ENCODE peak calls at places on chromosomes 13 and 19, in eight cellular contexts. A is MG63, O is adrenal gland, I is GM23338, Z is osteoblast, X is right cardiac atrium, H is hepatocyte, E is ovary. C is an unnamed sample.
A peak's percentile ranks its signal among the peaks of the same experiment; 100 is the strongest.

GRCh38 chr13:74820809-74821208 is 661.2 kb downstream of the TBC1D4 start:
- DNase-seq in A (no peak), O (no peak), I (peak; percentile 23), Z (no peak), X (no peak), H (no peak), E (no peak), C (no peak)

GRCh38 chr13:99484405-99484981 is 16.8 kb upstream of the TM9SF2 start:
- DNase-seq in A (no peak), O (no peak), I (no peak), Z (no peak), X (no peak), H (no peak), E (no peak), C (no peak)

GRCh38 chr13:44506251-44506650 is 69.9 kb downstream of the TSC22D1 start:
- DNase-seq in A (no peak), O (no peak), I (no peak), Z (no peak), X (no peak), H (no peak), E (no peak), C (no peak)

GRCh38 chr13:22134261-22134660 is 463.4 kb downstream of the FGF9 start:
- DNase-seq in A (no peak), O (no peak), I (no peak), Z (no peak), X (no peak), H (no peak), E (no peak), C (no peak)

GRCh38 chr13:95137096-95137495 is 164.2 kb downstream of the ABCC4 start:
- DNase-seq in A (no peak), O (no peak), I (no peak), Z (peak; percentile 57), X (no peak), H (no peak), E (no peak), C (no peak)

GRCh38 chr13:18993884-18994660 is 187.6 kb downstream of the TUBA3C start:
- DNase-seq in A (peak; percentile 49), O (no peak), I (no peak), Z (no peak), X (no peak), H (no peak), E (no peak), C (no peak)

GRCh38 chr13:112983428-112984196 is 14.6 kb downstream of the MCF2L start:
- DNase-seq in A (no peak), O (peak; percentile 56), I (no peak), Z (no peak), X (peak; percentile 75), H (peak; percentile 83), E (no peak), C (no peak)

GRCh38 chr13:98393873-98394272 is 183.0 kb downstream of the STK24 start:
- DNase-seq in A (peak; percentile 52), O (no peak), I (no peak), Z (peak; percentile 74), X (no peak), H (no peak), E (no peak), C (no peak)

GRCh38 chr13:24033527-24034302 is 126.8 kb upstream of the SPATA13 start:
- DNase-seq in A (no peak), O (no peak), I (no peak), Z (peak; percentile 72), X (no peak), H (no peak), E (no peak), C (no peak)

GRCh38 chr13:53683608-53684007 is 655.0 kb downstream of the OLFM4 start:
- DNase-seq in A (no peak), O (no peak), I (no peak), Z (no peak), X (no peak), H (no peak), E (no peak), C (no peak)

GRCh38 chr13:24215732-24216131 is 55.2 kb downstream of the SPATA13 start:
- DNase-seq in A (peak; percentile 64), O (peak; percentile 78), I (no peak), Z (no peak), X (no peak), H (no peak), E (peak; percentile 46), C (peak; percentile 31)

GRCh38 chr13:109010912-109011311 is 381.5 kb downstream of the MYO16 start:
- DNase-seq in A (no peak), O (no peak), I (peak; percentile 60), Z (no peak), X (no peak), H (no peak), E (no peak), C (peak; percentile 15)

GRCh38 chr19:14519860-14520407 is 1.7 kb upstream of the DNAJB1 start:
- DNase-seq in A (peak; percentile 90), O (peak; percentile 79), I (no peak), Z (peak; percentile 87), X (no peak), H (no peak), E (peak; percentile 33), C (no peak)

GRCh38 chr13:39394811-39395685 is 207.9 kb downstream of the LHFPL6 start:
- DNase-seq in A (no peak), O (peak; percentile 28), I (no peak), Z (no peak), X (peak; percentile 66), H (no peak), E (no peak), C (no peak)

GRCh38 chr19:48874309-48875135 is 2.3 kb downstream of the PPP1R15A start:
- DNase-seq in A (peak; percentile 81), O (peak; percentile 61), I (no peak), Z (peak; percentile 60), X (peak; percentile 74), H (no peak), E (peak; percentile 57), C (peak; percentile 1)

GRCh38 chr13:20609145-20609544 is 42.2 kb downstream of the IFT88 start:
- DNase-seq in A (peak; percentile 72), O (no peak), I (no peak), Z (peak; percentile 82), X (no peak), H (no peak), E (no peak), C (no peak)

GRCh38 chr13:91017031-91017668 is 330.3 kb upstream of the MIR17HG start:
- DNase-seq in A (peak; percentile 30), O (peak; percentile 22), I (peak; percentile 64), Z (peak; percentile 86), X (no peak), H (peak; percentile 67), E (no peak), C (peak; percentile 66)

GRCh38 chr13:50123002-50123401 is 107.8 kb downstream of the KCNRG start:
- DNase-seq in A (no peak), O (no peak), I (no peak), Z (no peak), X (no peak), H (no peak), E (no peak), C (no peak)
- H3K27me3 ChIP-seq in A (no peaks in the 10 kb centered on the region), O (no peaks in the 10 kb centered on the region), I (peaks cover 79% of the 10 kb centered on the region), Z (no peaks in the 10 kb centered on the region), X (no peaks in the 10 kb centered on the region), H (peaks cover 15% of the 10 kb centered on the region), E (no peaks in the 10 kb centered on the region), C (peaks cover 86% of the 10 kb centered on the region)

GRCh38 chr19:18795540-18795939 is 4.4 kb upstream of the COMP start:
- DNase-seq in A (peak; percentile 48), O (no peak), I (peak; percentile 55), Z (peak; percentile 94), X (peak; percentile 81), H (peak; percentile 67), E (no peak), C (peak; percentile 64)

GRCh38 chr19:18798384-18799352 is 7.6 kb upstream of the COMP start:
- DNase-seq in A (no peak), O (no peak), I (peak; percentile 75), Z (peak; percentile 36), X (no peak), H (peak; percentile 81), E (no peak), C (peak; percentile 34)

GRCh38 chr19:18794692-18795091 is 3.6 kb upstream of the COMP start:
- DNase-seq in A (no peak), O (no peak), I (no peak), Z (peak; percentile 2), X (no peak), H (no peak), E (no peak), C (no peak)

GRCh38 chr19:18794029-18794313 is 2.9 kb upstream of the COMP start:
- DNase-seq in A (no peak), O (no peak), I (no peak), Z (no peak), X (no peak), H (no peak), E (no peak), C (no peak)

DNA sequence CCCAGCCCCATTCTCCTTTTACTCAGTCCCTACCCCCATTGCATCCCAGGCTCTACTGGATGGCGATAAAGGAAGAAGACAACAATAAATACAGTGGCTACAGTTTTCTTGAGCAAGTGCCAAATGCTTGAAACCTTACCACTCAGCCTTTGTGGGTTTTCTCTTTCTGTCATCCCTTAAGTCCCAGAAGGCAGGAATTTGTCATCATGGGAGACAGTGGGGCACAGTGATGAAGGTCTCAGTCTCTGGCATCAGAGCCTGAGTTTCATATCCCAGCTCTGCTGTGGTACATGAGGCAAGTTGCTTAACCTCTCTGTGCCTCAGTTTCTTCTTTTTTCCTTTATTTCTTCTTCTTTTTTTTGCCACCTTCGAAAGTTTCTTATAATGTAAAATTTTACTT is 5.1 kb upstream of the COMP start:
- DNase-seq in A (no peak), O (no peak), I (no peak), Z (peak; percentile 32), X (no peak), H (no peak), E (no peak), C (no peak)
- H3K27me3 ChIP-seq in A (peaks cover 9% of the 10 kb centered on the region), O (peaks cover 32% of the 10 kb centered on the region), I (peaks cover 91% of the 10 kb centered on the region), Z (peaks cover 43% of the 10 kb centered on the region), X (no peaks in the 10 kb centered on the region), H (peaks cover 25% of the 10 kb centered on the region), E (no peaks in the 10 kb centered on the region), C (peaks cover 100% of the 10 kb centered on the region)

GRCh38 chr19:11256189-11256588 is 6.1 kb downstream of the DOCK6 start:
- DNase-seq in A (no peak), O (no peak), I (no peak), Z (peak; percentile 70), X (peak; percentile 87), H (peak; percentile 59), E (peak; percentile 83), C (no peak)
- H3K27me3 ChIP-seq in A (no peaks in the 10 kb centered on the region), O (no peaks in the 10 kb centered on the region), I (no peaks in the 10 kb centered on the region), Z (no peaks in the 10 kb centered on the region), X (no peaks in the 10 kb centered on the region), H (no peaks in the 10 kb centered on the region), E (no peaks in the 10 kb centered on the region), C (no peaks in the 10 kb centered on the region)

GRCh38 chr19:29751932-29752331 is 36.9 kb upstream of the C19orf12 start:
- DNase-seq in A (no peak), O (no peak), I (no peak), Z (no peak), X (no peak), H (no peak), E (no peak), C (no peak)

GRCh38 chr19:29752450-29753025 is 37.5 kb upstream of the C19orf12 start:
- DNase-seq in A (peak; percentile 53), O (peak; percentile 67), I (no peak), Z (peak; percentile 60), X (no peak), H (no peak), E (no peak), C (no peak)

GRCh38 chr19:29748996-29749395 is 33.9 kb upstream of the C19orf12 start:
- DNase-seq in A (no peak), O (no peak), I (no peak), Z (no peak), X (no peak), H (no peak), E (no peak), C (no peak)

GRCh38 chr19:29753190-29753933 is 38.3 kb upstream of the C19orf12 start:
- DNase-seq in A (no peak), O (no peak), I (no peak), Z (peak; percentile 76), X (no peak), H (no peak), E (no peak), C (no peak)

GRCh38 chr19:29749450-29749849 is 34.4 kb upstream of the C19orf12 start:
- DNase-seq in A (no peak), O (no peak), I (no peak), Z (no peak), X (no peak), H (no peak), E (no peak), C (no peak)
- H3K27me3 ChIP-seq in A (no peaks in the 10 kb centered on the region), O (no peaks in the 10 kb centered on the region), I (no peaks in the 10 kb centered on the region), Z (no peaks in the 10 kb centered on the region), X (no peaks in the 10 kb centered on the region), H (no peaks in the 10 kb centered on the region), E (no peaks in the 10 kb centered on the region), C (no peaks in the 10 kb centered on the region)

C was measured in neural progenitor cell.